ENCODE peak calls at places on chromosome 18, in ten cellular contexts. One of them, this sample, is unnamed. For H3K4me1, the result is how much of the 10 kb centered on the place peaks cover.

GRCh38 chr18:26909599-26910290 is 44.2 kb upstream of the AQP4 start:
- DNase-seq in pancreas: no peak
- DNase-seq in uterus: no peak
- DNase-seq in adrenal gland: peak
- DNase-seq in MM.1S: no peak
- DNase-seq in left ventricle myocardium inferior: no peak
- DNase-seq in mucosa of descending colon: no peak
- DNase-seq in GM23338: peak
- DNase-seq in lower lobe of right lung: no peak
- DNase-seq in lung: no peak
- DNase-seq in this sample: no peak

GRCh38 chr18:27794527-27794926 is 382.4 kb downstream of the CDH2 start:
- DNase-seq in lung: no peak
- DNase-seq in GM23338: no peak
- DNase-seq in adrenal gland: no peak
- DNase-seq in lower lobe of right lung: no peak
- DNase-seq in left ventricle myocardium inferior: no peak
- DNase-seq in mucosa of descending colon: no peak
- DNase-seq in uterus: no peak
- DNase-seq in pancreas: no peak
- DNase-seq in MM.1S: no peak
- DNase-seq in this sample: no peak

GRCh38 chr18:3062798-3063563 is 50.0 kb upstream of the LPIN2 start:
- DNase-seq in adrenal gland: peak
- DNase-seq in GM23338: peak
- DNase-seq in lung: peak
- DNase-seq in left ventricle myocardium inferior: peak
- DNase-seq in pancreas: peak
- DNase-seq in uterus: peak
- DNase-seq in lower lobe of right lung: peak
- DNase-seq in mucosa of descending colon: peak
- DNase-seq in MM.1S: peak
- DNase-seq in this sample: peak

GRCh38 chr18:74518456-74519315 is 15.6 kb upstream of the CNDP1 start:
- DNase-seq in adrenal gland: no peak
- DNase-seq in left ventricle myocardium inferior: no peak
- DNase-seq in lower lobe of right lung: no peak
- DNase-seq in lung: no peak
- DNase-seq in pancreas: no peak
- DNase-seq in MM.1S: no peak
- DNase-seq in GM23338: no peak
- DNase-seq in mucosa of descending colon: no peak
- DNase-seq in uterus: no peak
- DNase-seq in this sample: no peak

GRCh38 chr18:43587538-43588153 is 310.4 kb upstream of the SYT4 start:
- DNase-seq in GM23338: peak
- DNase-seq in lower lobe of right lung: no peak
- DNase-seq in adrenal gland: no peak
- DNase-seq in uterus: no peak
- DNase-seq in left ventricle myocardium inferior: no peak
- DNase-seq in pancreas: no peak
- DNase-seq in lung: no peak
- DNase-seq in mucosa of descending colon: no peak
- DNase-seq in MM.1S: peak
- DNase-seq in this sample: no peak

GRCh38 chr18:75393721-75394120 is 33.8 kb downstream of the SMIM21 start:
- DNase-seq in lower lobe of right lung: no peak
- DNase-seq in GM23338: no peak
- DNase-seq in mucosa of descending colon: no peak
- DNase-seq in adrenal gland: no peak
- DNase-seq in MM.1S: no peak
- DNase-seq in pancreas: no peak
- DNase-seq in uterus: no peak
- DNase-seq in left ventricle myocardium inferior: no peak
- DNase-seq in lung: no peak
- DNase-seq in this sample: no peak

GRCh38 chr18:22424564-22424963 is 6.8 kb upstream of the CTAGE1 start:
- DNase-seq in lower lobe of right lung: no peak
- DNase-seq in mucosa of descending colon: no peak
- DNase-seq in adrenal gland: no peak
- DNase-seq in GM23338: no peak
- DNase-seq in pancreas: no peak
- DNase-seq in uterus: no peak
- DNase-seq in lung: no peak
- DNase-seq in left ventricle myocardium inferior: no peak
- DNase-seq in MM.1S: no peak
- DNase-seq in this sample: no peak

GRCh38 chr18:49018961-49019445 is 68.2 kb upstream of the SMAD7 start:
- DNase-seq in uterus: peak
- DNase-seq in left ventricle myocardium inferior: no peak
- DNase-seq in GM23338: no peak
- DNase-seq in pancreas: no peak
- DNase-seq in mucosa of descending colon: no peak
- DNase-seq in lower lobe of right lung: no peak
- DNase-seq in adrenal gland: no peak
- DNase-seq in MM.1S: no peak
- DNase-seq in lung: no peak
- DNase-seq in this sample: no peak

GRCh38 chr18:26074256-26074655 is 16.2 kb downstream of the SS18 start:
- DNase-seq in adrenal gland: no peak
- DNase-seq in left ventricle myocardium inferior: no peak
- DNase-seq in GM23338: no peak
- DNase-seq in mucosa of descending colon: no peak
- DNase-seq in lower lobe of right lung: no peak
- DNase-seq in uterus: no peak
- DNase-seq in lung: no peak
- DNase-seq in pancreas: no peak
- DNase-seq in MM.1S: no peak
- DNase-seq in this sample: no peak

GRCh38 chr18:29361843-29362242 is 1184.9 kb upstream of the CDH2 start:
- DNase-seq in MM.1S: no peak
- DNase-seq in mucosa of descending colon: no peak
- DNase-seq in GM23338: peak
- DNase-seq in left ventricle myocardium inferior: no peak
- DNase-seq in uterus: no peak
- DNase-seq in lower lobe of right lung: no peak
- DNase-seq in adrenal gland: no peak
- DNase-seq in lung: no peak
- DNase-seq in pancreas: no peak
- DNase-seq in this sample: no peak

GRCh38 chr18:55064073-55064472 is 104.8 kb upstream of the CCDC68 start:
- DNase-seq in adrenal gland: no peak
- DNase-seq in lung: no peak
- DNase-seq in pancreas: no peak
- DNase-seq in MM.1S: no peak
- DNase-seq in left ventricle myocardium inferior: no peak
- DNase-seq in mucosa of descending colon: no peak
- DNase-seq in lower lobe of right lung: no peak
- DNase-seq in uterus: no peak
- DNase-seq in GM23338: no peak
- DNase-seq in this sample: no peak

GRCh38 chr18:44679056-44679911 is 1.4 kb upstream of the SETBP1 start:
- DNase-seq in MM.1S: peak
- DNase-seq in lung: peak
- DNase-seq in lower lobe of right lung: peak
- DNase-seq in pancreas: peak
- DNase-seq in uterus: peak
- DNase-seq in mucosa of descending colon: peak
- DNase-seq in adrenal gland: peak
- DNase-seq in GM23338: peak
- DNase-seq in left ventricle myocardium inferior: peak
- DNase-seq in this sample: peak
- TF ChIP-seq CTCF in MM.1S: peak
- TF ChIP-seq CTCF in lung: peak
- TF ChIP-seq CTCF in lower lobe of right lung: peak
- TF ChIP-seq CTCF in pancreas: peak
- TF ChIP-seq CTCF in uterus: peak
- TF ChIP-seq CTCF in mucosa of descending colon: peak
- TF ChIP-seq CTCF in adrenal gland: peak
- TF ChIP-seq CTCF in GM23338: peak
- TF ChIP-seq CTCF in left ventricle myocardium inferior: peak
- TF ChIP-seq CTCF in this sample: peak

DNA sequence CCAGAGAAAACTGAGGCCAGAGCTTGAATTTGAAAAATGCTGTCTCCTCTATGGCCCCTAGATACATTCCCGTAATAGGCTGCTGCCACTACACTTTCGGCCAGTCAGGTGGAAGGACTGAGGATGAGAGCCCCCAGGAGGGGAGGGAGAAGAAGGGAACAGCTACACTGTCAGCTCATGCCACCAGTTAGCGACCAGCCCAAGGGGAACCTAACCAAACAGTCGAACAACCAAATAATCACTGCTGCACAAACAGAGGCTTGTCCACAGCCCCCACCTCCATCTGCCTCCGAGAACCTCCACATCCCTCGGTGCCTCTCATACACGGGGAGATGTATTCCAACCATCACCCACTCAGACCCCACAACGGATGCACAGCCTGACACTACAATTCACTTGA is 7.3 kb downstream of the ZNF516 start:
- DNase-seq in lung: no peak
- DNase-seq in uterus: no peak
- DNase-seq in left ventricle myocardium inferior: no peak
- DNase-seq in pancreas: no peak
- DNase-seq in MM.1S: no peak
- DNase-seq in adrenal gland: no peak
- DNase-seq in GM23338: peak
- DNase-seq in mucosa of descending colon: peak
- DNase-seq in lower lobe of right lung: no peak
- DNase-seq in this sample: no peak
- H3K4me1 ChIP-seq in lung: under half
- H3K4me1 ChIP-seq in uterus: under half
- H3K4me1 ChIP-seq in left ventricle myocardium inferior: under half
- H3K4me1 ChIP-seq in pancreas: under half
- H3K4me1 ChIP-seq in MM.1S: under half
- H3K4me1 ChIP-seq in adrenal gland: under half
- H3K4me1 ChIP-seq in GM23338: half or more
- H3K4me1 ChIP-seq in mucosa of descending colon: under half
- H3K4me1 ChIP-seq in lower lobe of right lung: under half
- H3K4me1 ChIP-seq in this sample: under half

DNA sequence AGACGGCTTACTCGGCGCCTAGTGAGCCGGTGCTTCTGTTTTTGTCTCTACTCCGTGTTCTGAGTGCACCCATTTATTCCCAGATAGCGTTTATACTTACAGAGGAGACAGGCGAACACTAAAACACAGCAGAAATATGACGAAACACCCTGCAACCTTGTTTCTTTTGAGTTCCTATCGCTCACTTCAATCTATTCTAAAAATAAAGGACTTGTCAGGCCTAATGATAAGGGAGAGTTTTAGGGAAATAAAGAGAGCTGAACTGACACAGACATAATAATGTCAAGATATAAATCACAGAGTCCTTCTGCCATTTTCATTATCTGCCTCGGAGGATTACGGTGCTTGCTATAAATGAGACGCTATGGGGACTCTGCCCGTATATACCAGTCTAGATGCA is 659.7 kb upstream of the SALL3 start:
- DNase-seq in lung: no peak
- DNase-seq in mucosa of descending colon: no peak
- DNase-seq in left ventricle myocardium inferior: no peak
- DNase-seq in pancreas: no peak
- DNase-seq in adrenal gland: no peak
- DNase-seq in MM.1S: no peak
- DNase-seq in GM23338: no peak
- DNase-seq in uterus: no peak
- DNase-seq in lower lobe of right lung: no peak
- DNase-seq in this sample: no peak
- H3K4me3 ChIP-seq in lung: no peak
- H3K4me3 ChIP-seq in mucosa of descending colon: no peak
- H3K4me3 ChIP-seq in left ventricle myocardium inferior: no peak
- H3K4me3 ChIP-seq in pancreas: no peak
- H3K4me3 ChIP-seq in adrenal gland: no peak
- H3K4me3 ChIP-seq in MM.1S: no peak
- H3K4me3 ChIP-seq in GM23338: no peak
- H3K4me3 ChIP-seq in uterus: no peak
- H3K4me3 ChIP-seq in lower lobe of right lung: no peak
- H3K4me3 ChIP-seq in this sample: no peak

GRCh38 chr18:39571511-39571910 is 2005.9 kb upstream of the CELF4 start:
- DNase-seq in left ventricle myocardium inferior: no peak
- DNase-seq in lung: no peak
- DNase-seq in MM.1S: no peak
- DNase-seq in lower lobe of right lung: no peak
- DNase-seq in uterus: no peak
- DNase-seq in mucosa of descending colon: no peak
- DNase-seq in adrenal gland: no peak
- DNase-seq in GM23338: peak
- DNase-seq in pancreas: no peak
- DNase-seq in this sample: no peak
- TF ChIP-seq CTCF in left ventricle myocardium inferior: peak
- TF ChIP-seq CTCF in lung: no peak
- TF ChIP-seq CTCF in MM.1S: peak
- TF ChIP-seq CTCF in lower lobe of right lung: peak
- TF ChIP-seq CTCF in uterus: peak
- TF ChIP-seq CTCF in mucosa of descending colon: no peak
- TF ChIP-seq CTCF in adrenal gland: no peak
- TF ChIP-seq CTCF in GM23338: peak
- TF ChIP-seq CTCF in pancreas: no peak
- TF ChIP-seq CTCF in this sample: no peak

GRCh38 chr18:24051256-24051947 is 36.8 kb downstream of the TTC39C start:
- DNase-seq in pancreas: no peak
- DNase-seq in lung: no peak
- DNase-seq in mucosa of descending colon: no peak
- DNase-seq in lower lobe of right lung: no peak
- DNase-seq in left ventricle myocardium inferior: no peak
- DNase-seq in adrenal gland: peak
- DNase-seq in uterus: no peak
- DNase-seq in GM23338: no peak
- DNase-seq in MM.1S: no peak
- DNase-seq in this sample: no peak
- H3K4me1 ChIP-seq in pancreas: under half
- H3K4me1 ChIP-seq in lung: under half
- H3K4me1 ChIP-seq in mucosa of descending colon: under half
- H3K4me1 ChIP-seq in lower lobe of right lung: under half
- H3K4me1 ChIP-seq in left ventricle myocardium inferior: under half
- H3K4me1 ChIP-seq in adrenal gland: under half
- H3K4me1 ChIP-seq in uterus: under half
- H3K4me1 ChIP-seq in GM23338: under half
- H3K4me1 ChIP-seq in MM.1S: under half
- H3K4me1 ChIP-seq in this sample: under half

GRCh38 chr18:63511285-63511684 is 30.9 kb upstream of the SERPINB12 start:
- DNase-seq in lung: no peak
- DNase-seq in MM.1S: peak
- DNase-seq in mucosa of descending colon: no peak
- DNase-seq in left ventricle myocardium inferior: no peak
- DNase-seq in pancreas: no peak
- DNase-seq in adrenal gland: peak
- DNase-seq in GM23338: peak
- DNase-seq in uterus: no peak
- DNase-seq in lower lobe of right lung: no peak
- DNase-seq in this sample: no peak
- H3K4me3 ChIP-seq in lung: no peak
- H3K4me3 ChIP-seq in MM.1S: no peak
- H3K4me3 ChIP-seq in mucosa of descending colon: no peak
- H3K4me3 ChIP-seq in left ventricle myocardium inferior: no peak
- H3K4me3 ChIP-seq in pancreas: no peak
- H3K4me3 ChIP-seq in adrenal gland: no peak
- H3K4me3 ChIP-seq in GM23338: no peak
- H3K4me3 ChIP-seq in uterus: no peak
- H3K4me3 ChIP-seq in lower lobe of right lung: no peak
- H3K4me3 ChIP-seq in this sample: no peak

DNA sequence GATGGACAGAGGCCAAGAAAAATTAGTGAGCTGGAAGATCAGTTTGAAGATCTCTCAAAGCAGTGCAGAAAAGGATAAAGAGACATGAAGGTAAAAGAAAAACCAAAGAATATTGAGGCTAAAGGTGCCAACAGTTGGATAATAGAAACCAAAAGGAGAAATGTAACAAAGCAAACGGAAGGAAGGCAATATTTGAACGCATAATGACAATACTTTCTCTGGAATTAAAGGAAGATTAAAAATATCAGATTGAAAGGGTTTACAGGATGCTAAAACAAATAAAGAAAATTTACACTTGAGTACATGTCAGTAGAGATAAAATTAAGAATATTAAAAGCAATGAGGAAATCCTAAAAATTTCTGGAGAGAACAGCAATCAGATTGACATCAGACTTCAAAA is 125.9 kb upstream of the SEC11C start:
- DNase-seq in left ventricle myocardium inferior: no peak
- DNase-seq in lung: no peak
- DNase-seq in uterus: no peak
- DNase-seq in MM.1S: no peak
- DNase-seq in pancreas: no peak
- DNase-seq in GM23338: no peak
- DNase-seq in lower lobe of right lung: no peak
- DNase-seq in adrenal gland: no peak
- DNase-seq in mucosa of descending colon: no peak
- DNase-seq in this sample: no peak
- TF ChIP-seq CTCF in left ventricle myocardium inferior: no peak
- TF ChIP-seq CTCF in lung: no peak
- TF ChIP-seq CTCF in uterus: no peak
- TF ChIP-seq CTCF in MM.1S: no peak
- TF ChIP-seq CTCF in pancreas: no peak
- TF ChIP-seq CTCF in GM23338: no peak
- TF ChIP-seq CTCF in lower lobe of right lung: no peak
- TF ChIP-seq CTCF in adrenal gland: no peak
- TF ChIP-seq CTCF in mucosa of descending colon: no peak
- TF ChIP-seq CTCF in this sample: no peak

This sample was measured in right atrium auricular region.